ENCODE peak calls at places on chromosomes 13 and 19, in nine cellular contexts. P is activated CD8-positive, alpha-beta memory T cell treated with anti-CD3 and anti-CD28 coated beads for 48 hours; E is HEK293T; R is T-cell; N is progenitor cell of endocrine pancreas; G is astrocyte of the cerebellum; J is NCI-H524 treated with DMSO at 0.1 percent for 48 hours; L is AG08396; W is cardiac fibroblast. Z is an unnamed sample.

GRCh38 chr13:52010890-52011689 is at the start of gene ATP7B:
- DNase-seq in P (no peak), E (peak; percentile 33), R (peak; percentile 10), N (peak; percentile 28), G (no peak), J (no peak), L (peak; percentile 36), W (no peak), Z (peak; percentile 24)

GRCh38 chr13:63693696-63694095 is 2278.0 kb upstream of the PCDH20 start:
- DNase-seq in P (no peak), E (no peak), R (no peak), N (no peak), G (no peak), J (no peak), L (no peak), W (no peak), Z (no peak)

GRCh38 chr19:3547301-3547731 is 8.3 kb downstream of the TEKTIP1 start:
- DNase-seq in P (no peak), E (peak; percentile 41), R (no peak), N (no peak), G (no peak), J (no peak), L (peak; percentile 80), W (no peak), Z (peak; percentile 44)

GRCh38 chr19:43624933-43625332 is 5.5 kb upstream of the ZNF428 start:
- DNase-seq in P (peak; percentile 53), E (no peak), R (peak; percentile 84), N (no peak), G (no peak), J (no peak), L (no peak), W (peak; percentile 56), Z (no peak)

GRCh38 chr13:39952244-39953233 is 297.1 kb downstream of the COG6 start:
- DNase-seq in P (no peak), E (no peak), R (no peak), N (no peak), G (no peak), J (no peak), L (no peak), W (peak; percentile 74), Z (peak; percentile 96)

GRCh38 chr19:49761625-49762311 is 1.3 kb downstream of the TSKS start:
- DNase-seq in P (no peak), E (no peak), R (peak; percentile 7), N (no peak), G (no peak), J (no peak), L (no peak), W (peak; percentile 71), Z (no peak)

GRCh38 chr13:73341748-73342147 is 282.9 kb downstream of the KLF5 start:
- DNase-seq in P (no peak), E (no peak), R (no peak), N (no peak), G (peak; percentile 27), J (no peak), L (peak; percentile 8), W (peak; percentile 70), Z (peak; percentile 40)

GRCh38 chr19:38949580-38950367 is 19.0 kb downstream of the MRPS12 start:
- DNase-seq in P (peak; percentile 47), E (no peak), R (peak; percentile 63), N (peak; percentile 89), G (peak; percentile 34), J (peak; percentile 70), L (peak; percentile 70), W (peak; percentile 68), Z (peak; percentile 98)

GRCh38 chr19:8576273-8576993 is 809 bp downstream of the MYO1F start:
- DNase-seq in P (no peak), E (no peak), R (no peak), N (no peak), G (no peak), J (no peak), L (no peak), W (no peak), Z (no peak)

GRCh38 chr13:42056585-42056984 is 8.1 kb downstream of the DGKH start:
- DNase-seq in P (no peak), E (no peak), R (no peak), N (no peak), G (no peak), J (no peak), L (no peak), W (no peak), Z (no peak)

GRCh38 chr19:30755581-30755980 is 383.4 kb downstream of the ZNF536 start:
- DNase-seq in P (no peak), E (no peak), R (no peak), N (no peak), G (no peak), J (no peak), L (no peak), W (no peak), Z (no peak)

GRCh38 chr19:47781590-47782318 is 3.3 kb downstream of the SELENOW start:
- DNase-seq in P (no peak), E (no peak), R (no peak), N (no peak), G (no peak), J (no peak), L (peak; percentile 33), W (no peak), Z (no peak)

GRCh38 chr13:20125129-20125782 is 35.6 kb downstream of the GJA3 start:
- DNase-seq in P (no peak), E (no peak), R (no peak), N (no peak), G (peak; percentile 52), J (no peak), L (peak; percentile 66), W (peak; percentile 65), Z (no peak)

GRCh38 chr13:94968040-94968756 is 255.9 kb upstream of the SOX21 start:
- DNase-seq in P (no peak), E (peak; percentile 55), R (no peak), N (peak; percentile 26), G (no peak), J (no peak), L (peak; percentile 15), W (no peak), Z (peak; percentile 34)

GRCh38 chr13:80336335-80336734 is 4.6 kb downstream of the SPRY2 start:
- DNase-seq in P (no peak), E (no peak), R (no peak), N (no peak), G (no peak), J (no peak), L (no peak), W (peak; percentile 58), Z (no peak)

GRCh38 chr13:102402292-102402691 is 444 bp upstream of the FGF14 start:
- DNase-seq in P (no peak), E (no peak), R (no peak), N (no peak), G (no peak), J (no peak), L (peak; percentile 71), W (no peak), Z (peak; percentile 95)

GRCh38 chr19:38266981-38267597 is 2.7 kb downstream of the SPINT2 start:
- DNase-seq in P (no peak), E (no peak), R (no peak), N (no peak), G (no peak), J (no peak), L (no peak), W (peak; percentile 52), Z (no peak)

GRCh38 chr13:31629085-31629785 is 110.1 kb upstream of the RXFP2 start:
- DNase-seq in P (no peak), E (no peak), R (no peak), N (no peak), G (no peak), J (no peak), L (no peak), W (peak; percentile 77), Z (no peak)

GRCh38 chr13:32246468-32246867 is 68.7 kb downstream of the ZAR1L start:
- DNase-seq in P (peak; percentile 3), E (peak; percentile 78), R (no peak), N (peak; percentile 38), G (peak; percentile 44), J (peak; percentile 38), L (peak; percentile 66), W (peak; percentile 86), Z (peak; percentile 82)

GRCh38 chr13:112980441-112980840 is 11.4 kb downstream of the MCF2L start:
- DNase-seq in P (no peak), E (no peak), R (no peak), N (no peak), G (no peak), J (no peak), L (no peak), W (no peak), Z (no peak)

GRCh38 chr19:13883665-13884064 is 6.7 kb downstream of the NANOS3 start:
- DNase-seq in P (no peak), E (no peak), R (no peak), N (no peak), G (no peak), J (no peak), L (no peak), W (no peak), Z (no peak)

GRCh38 chr13:113669871-113670341 is 2.9 kb downstream of the GRK1 start:
- DNase-seq in P (no peak), E (no peak), R (no peak), N (no peak), G (no peak), J (no peak), L (no peak), W (no peak), Z (no peak)

GRCh38 chr19:413756-414420 is 4.9 kb upstream of the C2CD4C start:
- DNase-seq in P (no peak), E (no peak), R (no peak), N (no peak), G (no peak), J (no peak), L (no peak), W (no peak), Z (no peak)

GRCh38 chr19:18488838-18489626 is 32.8 kb downstream of the ELL start:
- DNase-seq in P (no peak), E (peak; percentile 66), R (no peak), N (peak; percentile 37), G (no peak), J (no peak), L (no peak), W (no peak), Z (no peak)

GRCh38 chr13:51764184-51765141 is 39.5 kb downstream of the DHRS12 start:
- DNase-seq in P (peak; percentile 44), E (no peak), R (peak; percentile 36), N (no peak), G (peak; percentile 55), J (no peak), L (peak; percentile 83), W (peak; percentile 71), Z (no peak)

GRCh38 chr13:40613192-40613818 is 53.1 kb downstream of the FOXO1 start:
- DNase-seq in P (no peak), E (peak; percentile 23), R (peak; percentile 59), N (no peak), G (no peak), J (no peak), L (no peak), W (no peak), Z (no peak)

GRCh38 chr13:89966524-89966923 is 1381.0 kb upstream of the MIR17HG start:
- DNase-seq in P (no peak), E (no peak), R (no peak), N (no peak), G (no peak), J (no peak), L (no peak), W (no peak), Z (no peak)

GRCh38 chr13:102856603-102857002 is 10.8 kb downstream of the ERCC5 start:
- DNase-seq in P (no peak), E (no peak), R (no peak), N (no peak), G (no peak), J (no peak), L (no peak), W (peak; percentile 64), Z (no peak)

GRCh38 chr13:28423010-28423409 is 71.9 kb downstream of the FLT1 start:
- DNase-seq in P (peak; percentile 8), E (no peak), R (no peak), N (no peak), G (no peak), J (no peak), L (no peak), W (no peak), Z (no peak)

GRCh38 chr13:72963762-72964161 is 95.0 kb upstream of the KLF5 start:
- DNase-seq in P (no peak), E (no peak), R (no peak), N (no peak), G (no peak), J (no peak), L (no peak), W (no peak), Z (no peak)

GRCh38 chr19:57096640-57097361 is 23.0 kb upstream of the USP29 start:
- DNase-seq in P (no peak), E (no peak), R (no peak), N (no peak), G (no peak), J (no peak), L (no peak), W (no peak), Z (peak; percentile 34)